ENCODE peak calls at places on chromosomes 2 and 18, in four cellular contexts. Y is GM12865, D is choroid plexus epithelial cell, X is tibial nerve. V is an unnamed sample.
A peak's percentile ranks its signal among the peaks of the same experiment; 100 is the strongest.

GRCh38 chr2:160652236-160652635 is 158.6 kb upstream of the RBMS1 start:
- DNase-seq in D (peak; percentile 45), X (no peak), Y (peak; percentile 14), V (no peak)

GRCh38 chr2:7706791-7707190 is 789.6 kb downstream of the RNF144A start:
- DNase-seq in Y (no peak), X (no peak), D (no peak), V (no peak)

GRCh38 chr2:69755862-69756467 is 14.0 kb downstream of the ANXA4 start:
- DNase-seq in X (no peak), D (peak; percentile 33), Y (no peak), V (no peak)

GRCh38 chr2:28949617-28950305 is 31.3 kb upstream of the TOGARAM2 start:
- DNase-seq in X (no peak), Y (peak; percentile 7), D (no peak), V (no peak)

GRCh38 chr18:20971886-20972267 is 139.7 kb downstream of the ROCK1 start:
- DNase-seq in X (peak; percentile 11), D (peak; percentile 70), Y (peak; percentile 35), V (peak; percentile 31)

GRCh38 chr2:220104871-220105351 is 477.5 kb downstream of the SLC4A3 start:
- DNase-seq in Y (no peak), D (peak; percentile 94), X (no peak), V (peak; percentile 51)

GRCh38 chr18:73617981-73618380 is 529.7 kb downstream of the FBXO15 start:
- DNase-seq in Y (no peak), X (no peak), D (no peak), V (no peak)

GRCh38 chr18:9684901-9685738 is 23.0 kb upstream of the RAB31 start:
- DNase-seq in X (no peak), D (peak; percentile 90), Y (peak; percentile 9), V (no peak)

GRCh38 chr18:1294229-1294628 is 389.6 kb downstream of the ADCYAP1 start:
- DNase-seq in Y (no peak), X (no peak), D (no peak), V (no peak)

GRCh38 chr2:72142743-72143440 is 4.8 kb downstream of the CYP26B1 start:
- DNase-seq in Y (no peak), X (peak; percentile 64), D (peak; percentile 45), V (no peak)

GRCh38 chr2:40123746-40124145 is 328.1 kb downstream of the SLC8A1 start:
- DNase-seq in X (no peak), D (no peak), Y (no peak), V (no peak)

GRCh38 chr2:28615691-28616090 is 119.8 kb downstream of the PLB1 start:
- DNase-seq in X (no peak), D (no peak), Y (no peak), V (no peak)

DNA sequence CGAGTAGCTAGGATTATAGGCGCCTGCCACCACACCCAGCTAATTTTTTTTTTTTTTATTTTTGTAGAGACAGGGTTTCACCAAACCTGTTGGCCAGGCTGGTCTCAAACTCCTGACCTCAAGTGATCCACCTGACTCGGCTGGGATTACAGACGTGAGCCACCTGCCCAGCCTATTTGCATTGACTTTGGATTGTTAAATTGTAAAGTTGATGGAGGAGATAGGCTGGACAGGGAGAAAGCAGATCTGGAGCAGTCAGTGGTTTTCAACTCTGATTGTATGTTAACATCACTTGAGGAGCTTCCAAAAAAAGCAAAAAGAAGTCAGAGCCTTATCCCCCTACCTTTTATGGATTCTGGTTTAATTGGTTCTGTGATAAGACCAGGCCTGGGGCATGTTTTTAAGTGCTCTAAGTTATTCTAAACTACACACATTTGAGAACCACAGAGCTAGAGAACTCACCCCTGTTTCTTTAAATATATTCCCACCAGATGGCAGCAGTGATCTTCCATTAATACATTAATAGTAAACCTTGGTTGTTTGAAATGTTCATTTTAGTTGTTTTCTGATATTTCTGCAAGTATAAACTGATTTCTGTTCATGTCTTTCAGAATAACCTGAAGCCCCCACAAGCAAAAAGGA is 7.5 kb downstream of the C2orf49 start:
- DNase-seq in X (peak; percentile 34), D (peak; percentile 79), Y (peak; percentile 23), V (no peak)
- TF ChIP-seq CTCF in X (peak; percentile 20), D (peak; percentile 36), Y (peak; percentile 6), V (peak; percentile 11)

GRCh38 chr2:239227661-239228371 is 173.0 kb downstream of the HDAC4 start:
- DNase-seq in D (peak; percentile 37), Y (no peak), X (no peak), V (no peak)
- TF ChIP-seq CTCF in D (no peak), Y (no peak), X (no peak), V (no peak)

DNA sequence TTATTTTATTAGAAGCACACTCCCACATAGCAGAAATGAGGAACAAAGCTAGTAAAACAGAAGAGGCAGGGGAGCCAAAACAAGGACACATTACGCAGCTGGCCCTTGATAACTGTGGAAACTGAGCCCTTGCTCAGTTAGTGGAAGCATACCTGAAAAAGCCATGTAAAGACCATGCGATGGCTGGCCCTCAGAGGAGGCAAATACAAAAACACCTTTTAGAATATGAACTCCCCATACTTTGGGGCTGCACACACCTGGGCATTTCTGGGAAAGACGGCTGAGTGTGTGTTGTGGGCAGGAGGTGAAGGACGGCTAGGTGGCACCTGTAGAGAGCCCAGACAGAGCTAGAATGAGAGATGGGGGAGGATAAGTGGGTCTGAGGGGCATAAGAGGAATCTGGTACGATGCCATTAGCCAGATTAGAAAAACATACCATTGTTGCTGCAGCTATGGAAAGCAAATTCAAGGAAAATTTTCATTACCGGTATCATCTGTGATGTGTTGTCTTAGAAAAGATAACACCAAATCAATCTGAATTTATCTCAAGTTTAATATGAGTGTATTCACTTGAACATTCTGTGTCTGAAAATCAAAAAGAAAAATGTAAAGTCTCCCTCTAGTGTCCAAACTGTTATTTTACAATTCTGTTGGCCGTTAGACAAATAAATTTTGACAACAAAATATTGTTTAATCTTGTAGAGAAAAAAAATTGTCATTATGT is 45.2 kb upstream of the SULT1C3 start:
- DNase-seq in D (peak; percentile 47), X (no peak), Y (no peak), V (no peak)
- TF ChIP-seq CTCF in D (peak; percentile 52), X (peak; percentile 44), Y (peak; percentile 9), V (peak; percentile 64)

DNA sequence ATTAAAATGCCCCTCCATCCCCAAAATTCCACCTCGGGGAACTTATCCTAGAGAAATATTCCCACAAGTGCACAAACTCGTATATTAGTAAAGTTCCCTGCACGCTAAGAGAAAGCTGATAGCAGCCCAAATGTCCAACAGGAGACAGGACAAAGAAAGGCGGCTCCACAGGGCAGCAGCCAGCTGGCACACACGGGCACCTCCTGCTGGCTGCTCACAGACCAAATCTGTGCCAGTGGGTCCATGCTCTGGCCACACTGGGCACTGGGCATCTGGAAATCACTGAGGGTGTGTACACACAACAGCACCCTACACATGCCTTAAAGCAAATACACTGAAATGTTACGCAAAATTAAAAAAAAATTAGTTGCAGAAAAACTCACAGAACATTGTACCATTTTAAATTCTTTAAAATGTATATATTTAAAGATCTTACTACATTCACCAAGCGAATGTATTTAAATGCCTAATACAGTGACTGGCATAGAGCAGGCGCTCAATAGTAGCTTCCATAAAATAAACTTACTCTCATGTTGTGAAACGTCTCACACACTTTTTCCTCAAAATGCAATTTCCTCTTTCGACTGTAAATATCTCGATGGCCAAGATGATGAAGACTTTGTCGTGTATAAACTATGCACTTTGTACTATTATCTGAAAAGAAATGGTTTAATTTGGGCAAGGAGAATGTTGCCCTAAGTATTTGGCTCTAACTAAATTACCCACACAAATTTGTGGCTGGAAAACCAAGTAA is 19.4 kb downstream of the ZNF516 start:
- DNase-seq in X (no peak), Y (no peak), D (no peak), V (no peak)
- TF ChIP-seq CTCF in X (no peak), Y (no peak), D (no peak), V (no peak)

GRCh38 chr18:69484699-69485396 is 84.2 kb downstream of the DOK6 start:
- DNase-seq in X (no peak), D (peak; percentile 76), Y (peak; percentile 25), V (no peak)
- TF ChIP-seq CTCF in X (no peak), D (peak; percentile 65), Y (peak; percentile 8), V (no peak)

GRCh38 chr2:30278419-30278818 is 47.1 kb downstream of the LBH start:
- DNase-seq in D (no peak), Y (no peak), X (no peak), V (no peak)

GRCh38 chr2:30273574-30273929 is 42.2 kb downstream of the LBH start:
- DNase-seq in Y (no peak), X (no peak), D (peak; percentile 11), V (no peak)

GRCh38 chr2:30275256-30275655 is 43.9 kb downstream of the LBH start:
- DNase-seq in Y (no peak), X (no peak), D (no peak), V (no peak)

GRCh38 chr2:30277582-30277981 is 46.2 kb downstream of the LBH start:
- DNase-seq in X (no peak), Y (no peak), D (no peak), V (no peak)

GRCh38 chr2:30276455-30276911 is 45.1 kb downstream of the LBH start:
- DNase-seq in X (no peak), Y (peak; percentile 38), D (no peak), V (no peak)
- TF ChIP-seq CTCF in X (no peak), Y (no peak), D (no peak), V (no peak)

GRCh38 chr2:144504191-144504590 is 15.7 kb downstream of the ZEB2 start:
- DNase-seq in D (no peak), Y (no peak), X (no peak), V (no peak)
- TF ChIP-seq CTCF in D (peak; percentile 42), Y (no peak), X (no peak), V (no peak)

DNA sequence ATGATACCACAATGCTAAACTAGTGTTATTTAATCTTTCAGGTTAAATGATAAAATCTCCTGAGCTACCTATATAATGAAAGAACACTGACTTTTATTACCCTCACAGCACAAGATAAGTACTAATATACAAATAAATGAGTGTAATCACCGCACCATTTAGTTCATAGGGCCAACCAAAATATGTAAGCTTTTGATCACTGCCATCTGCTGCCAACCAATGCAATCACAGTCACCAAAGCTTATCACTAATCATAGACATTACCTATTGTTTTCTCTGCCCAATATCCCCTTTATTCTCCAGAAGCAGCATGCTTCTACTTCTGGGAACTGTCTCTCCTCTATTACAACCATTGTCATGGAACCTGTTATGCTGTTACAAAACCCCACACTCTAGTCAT is 151.6 kb upstream of the LRATD1 start:
- DNase-seq in Y (no peak), X (no peak), D (no peak), V (no peak)
- TF ChIP-seq CTCF in Y (no peak), X (no peak), D (no peak), V (no peak)

DNA sequence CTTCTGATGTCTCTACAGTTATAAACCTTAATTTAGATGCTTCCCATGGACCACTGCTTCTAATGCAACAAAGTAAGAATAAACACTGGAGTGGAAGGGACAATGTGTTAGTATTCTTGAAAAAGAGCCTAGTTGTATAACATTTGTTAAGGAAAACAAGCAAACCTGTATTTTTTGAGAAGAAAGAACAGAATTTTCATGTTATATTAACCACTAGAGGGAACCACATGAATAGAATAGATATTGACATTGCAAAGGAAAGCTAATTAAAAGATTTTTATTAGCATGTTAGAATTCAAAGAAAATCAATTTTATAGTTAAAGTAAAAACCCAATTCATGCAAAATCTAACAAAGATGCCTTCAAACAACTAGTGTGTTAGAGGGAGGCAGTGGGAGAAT is 151.2 kb upstream of the BARD1 start:
- DNase-seq in X (no peak), D (peak; percentile 22), Y (no peak), V (no peak)
- TF ChIP-seq CTCF in X (no peak), D (peak; percentile 34), Y (peak; percentile 13), V (no peak)

GRCh38 chr2:112685167-112685884 is 35.5 kb upstream of the NT5DC4 start:
- DNase-seq in D (peak; percentile 56), Y (no peak), X (no peak), V (no peak)
- TF ChIP-seq CTCF in D (peak; percentile 46), Y (peak; percentile 9), X (no peak), V (peak; percentile 41)